ENCODE peak calls at places on chromosome 11, in four cellular contexts. J, F, G and P are unnamed samples.

GRCh38 chr11:79371152-79371551 is 69.7 kb downstream of the TENM4 start:
- DNase-seq in J (no peak), F (no peak), G (no peak), P (no peak)

GRCh38 chr11:63448646-63449045 is 42.3 kb downstream of the PLAAT5 start:
- DNase-seq in J (no peak), F (peak), G (no peak), P (no peak)

GRCh38 chr11:128244896-128245295 is 342.5 kb downstream of the ETS1 start:
- DNase-seq in J (no peak), F (no peak), G (no peak), P (no peak)

GRCh38 chr11:45982656-45983470 is 60.4 kb downstream of the LARGE2 start:
- DNase-seq in J (peak), F (peak), G (no peak), P (peak)

GRCh38 chr11:47964546-47964945 is 15.8 kb upstream of the PTPRJ start:
- DNase-seq in J (no peak), F (no peak), G (no peak), P (no peak)

GRCh38 chr11:63841554-63841953 is 2.6 kb downstream of the MARK2 start:
- DNase-seq in J (no peak), F (no peak), G (no peak), P (no peak)

GRCh38 chr11:68843703-68844312 is 2.1 kb upstream of the CPT1A start:
- DNase-seq in J (no peak), F (peak), G (peak), P (peak)

GRCh38 chr11:2698386-2699184 is 1.2 kb downstream of the KCNQ1OT1 start:
- DNase-seq in J (no peak), F (no peak), G (no peak), P (no peak)

GRCh38 chr11:128458316-128458715 is 129.0 kb downstream of the ETS1 start:
- DNase-seq in J (no peak), F (no peak), G (no peak), P (peak)

GRCh38 chr11:61613051-61613450 is 32.2 kb upstream of the SYT7 start:
- DNase-seq in J (no peak), F (no peak), G (no peak), P (no peak)

GRCh38 chr11:84103096-84103495 is 816.9 kb upstream of the CCDC90B start:
- DNase-seq in J (no peak), F (no peak), G (no peak), P (no peak)
- TF ChIP-seq PHF8 in J (no peak), F (no peak), G (no peak), P (no peak)

GRCh38 chr11:67614730-67615454 is 8.2 kb downstream of the NDUFV1 start:
- DNase-seq in J (no peak), F (no peak), G (no peak), P (no peak)
- TF ChIP-seq PHF8 in J (no peak), F (no peak), G (no peak), P (no peak)

GRCh38 chr11:8922691-8923090 is 10.1 kb downstream of the C11orf16 start:
- DNase-seq in J (no peak), F (no peak), G (no peak), P (no peak)

GRCh38 chr11:8914661-8915018 is 3.7 kb downstream of the AKIP1 start:
- DNase-seq in J (no peak), F (no peak), G (no peak), P (no peak)

GRCh38 chr11:8913961-8914660 is 3.1 kb downstream of the AKIP1 start:
- DNase-seq in J (peak), F (no peak), G (peak), P (peak)

DNA sequence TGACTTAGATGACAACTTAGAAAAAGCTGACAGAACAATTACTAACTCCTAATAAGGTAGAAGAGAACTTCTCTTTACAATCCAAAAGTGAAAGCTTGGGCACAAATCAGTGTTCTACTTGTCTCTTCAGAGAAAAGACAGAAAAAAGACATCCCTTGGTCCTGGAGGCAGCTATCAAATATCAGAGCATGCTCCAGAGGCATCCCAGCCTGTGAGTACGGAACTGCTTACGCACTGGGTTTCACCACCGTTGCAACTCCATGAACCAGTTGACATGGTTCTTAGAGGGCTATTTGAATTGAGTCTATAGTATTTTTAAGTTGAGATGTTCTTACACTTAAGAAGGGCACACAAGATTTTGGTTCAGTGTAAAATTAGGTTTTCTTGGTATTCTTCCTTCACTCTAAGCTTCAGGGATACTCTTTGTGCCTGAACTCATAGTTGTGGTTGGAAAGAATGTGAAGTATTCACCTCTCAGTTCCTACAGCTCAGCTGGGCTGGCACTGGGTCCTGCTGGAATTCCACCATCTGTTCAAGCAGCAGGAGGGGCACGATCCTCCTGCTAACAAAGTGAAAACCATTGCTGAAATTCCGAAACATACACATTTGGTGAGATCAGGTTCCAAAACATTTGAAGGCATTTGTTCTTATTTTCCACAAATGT is 6.3 kb downstream of the AKIP1 start:
- DNase-seq in J (no peak), F (no peak), G (peak), P (no peak)
- TF ChIP-seq PHF8 in J (no peak), F (no peak), G (no peak), P (no peak)

DNA sequence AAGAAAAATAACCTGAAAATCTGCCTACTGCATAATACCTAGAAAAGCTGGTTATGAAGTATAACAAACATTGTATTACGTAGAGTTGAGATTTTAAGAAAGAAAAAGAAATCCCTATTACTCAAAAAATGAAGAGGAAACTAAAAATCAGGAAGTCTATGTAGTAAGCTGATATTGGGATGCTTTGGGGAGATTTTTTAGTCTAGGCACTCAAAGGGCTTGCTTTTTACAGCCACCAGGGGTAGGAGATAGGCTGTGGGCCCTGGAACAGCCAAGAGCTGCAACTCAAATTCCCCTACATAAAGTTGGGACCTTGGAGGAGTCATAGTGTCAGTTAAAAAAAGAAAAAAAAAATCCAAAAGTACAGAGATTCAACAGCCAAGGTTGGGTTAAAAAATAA is 90.4 kb downstream of the RELT start:
- DNase-seq in J (no peak), F (no peak), G (no peak), P (no peak)
- TF ChIP-seq PHF8 in J (no peak), F (no peak), G (no peak), P (no peak)

GRCh38 chr11:56885854-56886253 is 102.9 kb upstream of the OR5AK2 start:
- DNase-seq in J (no peak), F (no peak), G (no peak), P (no peak)
- TF ChIP-seq PHF8 in J (no peak), F (no peak), G (no peak), P (no peak)

DNA sequence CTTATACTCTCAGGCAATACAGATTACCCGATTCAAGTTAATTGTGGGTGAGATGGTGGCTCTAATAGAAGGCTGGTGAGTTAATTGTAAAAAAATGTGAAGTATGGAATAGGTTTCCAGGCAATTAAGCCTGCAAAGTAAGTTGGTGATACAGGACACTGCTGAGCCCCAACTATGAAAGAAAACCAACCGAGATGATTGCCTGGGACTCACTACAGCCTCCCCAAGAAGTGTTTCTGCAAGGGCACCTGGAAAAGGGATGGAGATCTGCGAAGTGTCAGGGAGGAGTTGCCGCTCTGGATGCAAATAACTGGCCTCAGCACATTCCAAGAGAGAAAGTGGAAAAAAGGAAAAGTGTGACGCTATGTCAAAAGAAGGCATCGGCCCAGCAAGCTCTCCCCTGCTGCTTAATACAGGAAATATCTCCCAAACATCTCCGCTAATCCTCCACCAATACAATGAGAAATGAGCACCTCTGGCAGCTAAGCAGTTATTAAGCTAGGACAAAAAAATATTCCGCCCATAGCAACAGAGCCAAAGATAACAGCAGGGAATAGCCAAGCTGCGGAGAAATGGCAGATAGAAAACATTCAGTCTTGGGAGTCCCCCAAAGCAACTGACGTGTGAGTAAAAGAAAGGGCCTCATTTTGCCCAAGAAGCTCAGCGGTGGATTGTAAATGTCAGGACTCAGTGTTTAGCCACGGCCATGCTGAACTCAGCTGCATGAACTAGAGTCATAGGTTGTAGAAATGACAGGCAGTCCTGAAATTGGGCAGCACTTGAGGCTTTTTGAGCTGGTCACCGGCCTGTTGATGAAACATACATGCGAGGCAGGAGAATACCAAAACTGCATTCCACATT is 133.7 kb downstream of the SNX19 start:
- DNase-seq in J (no peak), F (no peak), G (no peak), P (no peak)
- TF ChIP-seq PHF8 in J (no peak), F (no peak), G (no peak), P (no peak)